ENCODE peak calls at places on chromosomes 12 and 14, in six cellular contexts. Y is fibroblast of pulmonary artery, L is NCI-H146, G is upper lobe of right lung, E is hepatocyte, M is natural killer cell. N is an unnamed sample.

GRCh38 chr14:90509403-90509802 is 112.6 kb downstream of the CALM1 start:
- DNase-seq in M (no peak), L (no peak), G (no peak), Y (no peak), E (no peak), N (no peak)

GRCh38 chr12:100738086-100738485 is 56.5 kb upstream of the ANO4 start:
- DNase-seq in Y (no peak), E (no peak), M (no peak), L (no peak), G (no peak), N (no peak)

GRCh38 chr12:107586256-107586970 is 99.2 kb upstream of the PWP1 start:
- DNase-seq in Y (no peak), E (no peak), L (no peak), M (no peak), G (no peak), N (no peak)

GRCh38 chr14:70771781-70772212 is 37.5 kb downstream of the MAP3K9 start:
- DNase-seq in E (no peak), M (no peak), Y (no peak), L (no peak), G (no peak), N (no peak)

GRCh38 chr12:46553266-46553665 is 180.7 kb upstream of the SLC38A2 start:
- DNase-seq in G (no peak), E (no peak), L (no peak), Y (peak; percentile 58), M (no peak), N (no peak)

GRCh38 chr12:115763982-115764621 is 513.4 kb downstream of the MED13L start:
- DNase-seq in G (no peak), M (no peak), Y (no peak), E (peak; percentile 35), L (no peak), N (no peak)

GRCh38 chr14:50121506-50121905 is 5.1 kb upstream of the VCPKMT start:
- DNase-seq in G (no peak), M (no peak), Y (no peak), E (no peak), L (no peak), N (no peak)

GRCh38 chr12:114691810-114692557 is 8.0 kb upstream of the TBX3 start:
- DNase-seq in G (no peak), E (no peak), Y (no peak), M (no peak), L (no peak), N (no peak)

GRCh38 chr12:33247625-33248024 is 192.0 kb downstream of the SYT10 start:
- DNase-seq in L (no peak), G (no peak), M (no peak), E (no peak), Y (no peak), N (no peak)

N was measured in CD14-positive monocyte.